ENCODE peak calls at places on chromosome 7, in four cellular contexts. N is T-helper 9 cell, P is spleen, I is IMR-90. A is an unnamed sample.

GRCh38 chr7:116955801-116956514 is 2.7 kb downstream of the ST7 start:
- DNase-seq in N (no peak), P (no peak), I (no peak), A (no peak)

GRCh38 chr7:17069146-17069545 is 187.4 kb upstream of the AGR3 start:
- DNase-seq in N (no peak), P (no peak), I (no peak), A (no peak)

GRCh38 chr7:2066251-2066919 is 166.4 kb downstream of the MAD1L1 start:
- DNase-seq in N (peak), P (peak), I (no peak), A (no peak)

GRCh38 chr7:158957507-158957900 is 101.1 kb downstream of the DYNC2I1 start:
- DNase-seq in N (no peak), P (no peak), I (no peak), A (no peak)

GRCh38 chr7:66847879-66848810 is 72.9 kb upstream of the TMEM248 start:
- DNase-seq in N (no peak), P (no peak), I (peak), A (no peak)

GRCh38 chr7:133052357-133052756 is 29.5 kb downstream of the CHCHD3 start:
- DNase-seq in N (no peak), P (no peak), I (no peak), A (no peak)

GRCh38 chr7:69868921-69869320 is 270.6 kb downstream of the AUTS2 start:
- DNase-seq in N (no peak), P (no peak), I (no peak), A (no peak)

GRCh38 chr7:84092207-84092606 is 102.4 kb downstream of the SEMA3A start:
- DNase-seq in N (no peak), P (no peak), I (peak), A (no peak)

GRCh38 chr7:103499976-103500375 is 54.0 kb upstream of the SLC26A5 start:
- DNase-seq in N (no peak), P (no peak), I (peak), A (no peak)

GRCh38 chr7:21948364-21948763 is 2.7 kb upstream of the CDCA7L start:
- DNase-seq in N (no peak), P (no peak), I (no peak), A (no peak)

GRCh38 chr7:36400606-36401005 is 10.9 kb downstream of the ANLN start:
- DNase-seq in N (no peak), P (no peak), I (peak), A (no peak)